ENCODE peak calls at places on chromosomes 3 and 15, in nine cellular contexts. One of them, this sample, is unnamed.

GRCh38 chr3:150421799-150422548 is 13.9 kb downstream of the TSC22D2 start:
- DNase-seq in Daoy: no peak
- DNase-seq in activated CD4-positive, alpha-beta memory T cell treated with anti-CD3 and anti-CD28 coated beads, Interleukin-2, amount 10 ng/mL, durations not matched to agents 7 days and 5 days: no peak
- DNase-seq in sigmoid colon: no peak
- DNase-seq in glutamatergic neuron: no peak
- DNase-seq in A673: peak
- DNase-seq in EH: peak
- DNase-seq in hypothalamus: no peak
- DNase-seq in stimulated activated CD8-positive, alpha-beta memory T cell treated with anti-CD3 and anti-CD28 coated beads, Interleukin-12 subunit alpha, Interleukin-12 subunit beta, amount 100 ng/mL, for 4 hours: no peak
- DNase-seq in this sample: no peak

GRCh38 chr15:100448481-100448880 is 80.3 kb downstream of the CERS3 start:
- DNase-seq in Daoy: no peak
- DNase-seq in activated CD4-positive, alpha-beta memory T cell treated with anti-CD3 and anti-CD28 coated beads, Interleukin-2, amount 10 ng/mL, durations not matched to agents 7 days and 5 days: no peak
- DNase-seq in sigmoid colon: no peak
- DNase-seq in glutamatergic neuron: no peak
- DNase-seq in A673: no peak
- DNase-seq in EH: no peak
- DNase-seq in hypothalamus: no peak
- DNase-seq in stimulated activated CD8-positive, alpha-beta memory T cell treated with anti-CD3 and anti-CD28 coated beads, Interleukin-12 subunit alpha, Interleukin-12 subunit beta, amount 100 ng/mL, for 4 hours: no peak
- DNase-seq in this sample: no peak

GRCh38 chr15:31482122-31482922 is 155.7 kb downstream of the KLF13 start:
- DNase-seq in Daoy: no peak
- DNase-seq in activated CD4-positive, alpha-beta memory T cell treated with anti-CD3 and anti-CD28 coated beads, Interleukin-2, amount 10 ng/mL, durations not matched to agents 7 days and 5 days: no peak
- DNase-seq in sigmoid colon: peak
- DNase-seq in glutamatergic neuron: no peak
- DNase-seq in A673: no peak
- DNase-seq in EH: no peak
- DNase-seq in hypothalamus: no peak
- DNase-seq in stimulated activated CD8-positive, alpha-beta memory T cell treated with anti-CD3 and anti-CD28 coated beads, Interleukin-12 subunit alpha, Interleukin-12 subunit beta, amount 100 ng/mL, for 4 hours: no peak
- DNase-seq in this sample: peak

GRCh38 chr3:65412591-65412990 is 626.1 kb downstream of the MAGI1 start:
- DNase-seq in Daoy: no peak
- DNase-seq in activated CD4-positive, alpha-beta memory T cell treated with anti-CD3 and anti-CD28 coated beads, Interleukin-2, amount 10 ng/mL, durations not matched to agents 7 days and 5 days: no peak
- DNase-seq in sigmoid colon: peak
- DNase-seq in glutamatergic neuron: no peak
- DNase-seq in A673: no peak
- DNase-seq in EH: peak
- DNase-seq in hypothalamus: peak
- DNase-seq in stimulated activated CD8-positive, alpha-beta memory T cell treated with anti-CD3 and anti-CD28 coated beads, Interleukin-12 subunit alpha, Interleukin-12 subunit beta, amount 100 ng/mL, for 4 hours: no peak
- DNase-seq in this sample: no peak

GRCh38 chr3:5271061-5271683 is 83.7 kb downstream of the EDEM1 start:
- DNase-seq in Daoy: no peak
- DNase-seq in activated CD4-positive, alpha-beta memory T cell treated with anti-CD3 and anti-CD28 coated beads, Interleukin-2, amount 10 ng/mL, durations not matched to agents 7 days and 5 days: no peak
- DNase-seq in sigmoid colon: no peak
- DNase-seq in glutamatergic neuron: no peak
- DNase-seq in A673: no peak
- DNase-seq in EH: no peak
- DNase-seq in hypothalamus: no peak
- DNase-seq in stimulated activated CD8-positive, alpha-beta memory T cell treated with anti-CD3 and anti-CD28 coated beads, Interleukin-12 subunit alpha, Interleukin-12 subunit beta, amount 100 ng/mL, for 4 hours: no peak
- DNase-seq in this sample: no peak

GRCh38 chr3:67635257-67635656 is 19.2 kb downstream of the SUCLG2 start:
- DNase-seq in Daoy: peak
- DNase-seq in activated CD4-positive, alpha-beta memory T cell treated with anti-CD3 and anti-CD28 coated beads, Interleukin-2, amount 10 ng/mL, durations not matched to agents 7 days and 5 days: no peak
- DNase-seq in sigmoid colon: no peak
- DNase-seq in glutamatergic neuron: no peak
- DNase-seq in A673: no peak
- DNase-seq in EH: peak
- DNase-seq in hypothalamus: no peak
- DNase-seq in stimulated activated CD8-positive, alpha-beta memory T cell treated with anti-CD3 and anti-CD28 coated beads, Interleukin-12 subunit alpha, Interleukin-12 subunit beta, amount 100 ng/mL, for 4 hours: no peak
- DNase-seq in this sample: no peak

GRCh38 chr3:153901991-153902390 is 219.2 kb upstream of the ARHGEF26 start:
- DNase-seq in Daoy: no peak
- DNase-seq in activated CD4-positive, alpha-beta memory T cell treated with anti-CD3 and anti-CD28 coated beads, Interleukin-2, amount 10 ng/mL, durations not matched to agents 7 days and 5 days: no peak
- DNase-seq in sigmoid colon: no peak
- DNase-seq in glutamatergic neuron: no peak
- DNase-seq in A673: no peak
- DNase-seq in EH: peak
- DNase-seq in hypothalamus: no peak
- DNase-seq in stimulated activated CD8-positive, alpha-beta memory T cell treated with anti-CD3 and anti-CD28 coated beads, Interleukin-12 subunit alpha, Interleukin-12 subunit beta, amount 100 ng/mL, for 4 hours: no peak
- DNase-seq in this sample: no peak

GRCh38 chr3:171585029-171585428 is 124.8 kb upstream of the TNIK start:
- DNase-seq in Daoy: no peak
- DNase-seq in activated CD4-positive, alpha-beta memory T cell treated with anti-CD3 and anti-CD28 coated beads, Interleukin-2, amount 10 ng/mL, durations not matched to agents 7 days and 5 days: no peak
- DNase-seq in sigmoid colon: no peak
- DNase-seq in glutamatergic neuron: no peak
- DNase-seq in A673: no peak
- DNase-seq in EH: peak
- DNase-seq in hypothalamus: no peak
- DNase-seq in stimulated activated CD8-positive, alpha-beta memory T cell treated with anti-CD3 and anti-CD28 coated beads, Interleukin-12 subunit alpha, Interleukin-12 subunit beta, amount 100 ng/mL, for 4 hours: no peak
- DNase-seq in this sample: no peak

GRCh38 chr3:61956236-61956635 is 394.9 kb downstream of the PTPRG start:
- DNase-seq in Daoy: no peak
- DNase-seq in activated CD4-positive, alpha-beta memory T cell treated with anti-CD3 and anti-CD28 coated beads, Interleukin-2, amount 10 ng/mL, durations not matched to agents 7 days and 5 days: no peak
- DNase-seq in sigmoid colon: no peak
- DNase-seq in glutamatergic neuron: no peak
- DNase-seq in A673: no peak
- DNase-seq in EH: peak
- DNase-seq in hypothalamus: no peak
- DNase-seq in stimulated activated CD8-positive, alpha-beta memory T cell treated with anti-CD3 and anti-CD28 coated beads, Interleukin-12 subunit alpha, Interleukin-12 subunit beta, amount 100 ng/mL, for 4 hours: no peak
- DNase-seq in this sample: no peak

GRCh38 chr15:44193651-44194396 is 1.2 kb downstream of the FRMD5 start:
- DNase-seq in Daoy: peak
- DNase-seq in activated CD4-positive, alpha-beta memory T cell treated with anti-CD3 and anti-CD28 coated beads, Interleukin-2, amount 10 ng/mL, durations not matched to agents 7 days and 5 days: no peak
- DNase-seq in sigmoid colon: no peak
- DNase-seq in glutamatergic neuron: peak
- DNase-seq in A673: peak
- DNase-seq in EH: peak
- DNase-seq in hypothalamus: peak
- DNase-seq in stimulated activated CD8-positive, alpha-beta memory T cell treated with anti-CD3 and anti-CD28 coated beads, Interleukin-12 subunit alpha, Interleukin-12 subunit beta, amount 100 ng/mL, for 4 hours: no peak
- DNase-seq in this sample: no peak

GRCh38 chr15:51621917-51622268 is 678 bp downstream of the DMXL2 start:
- DNase-seq in Daoy: peak
- DNase-seq in activated CD4-positive, alpha-beta memory T cell treated with anti-CD3 and anti-CD28 coated beads, Interleukin-2, amount 10 ng/mL, durations not matched to agents 7 days and 5 days: peak
- DNase-seq in sigmoid colon: peak
- DNase-seq in glutamatergic neuron: peak
- DNase-seq in A673: peak
- DNase-seq in EH: peak
- DNase-seq in hypothalamus: peak
- DNase-seq in stimulated activated CD8-positive, alpha-beta memory T cell treated with anti-CD3 and anti-CD28 coated beads, Interleukin-12 subunit alpha, Interleukin-12 subunit beta, amount 100 ng/mL, for 4 hours: no peak
- DNase-seq in this sample: no peak

GRCh38 chr3:43958005-43958770 is 267.4 kb downstream of the ABHD5 start:
- DNase-seq in Daoy: no peak
- DNase-seq in activated CD4-positive, alpha-beta memory T cell treated with anti-CD3 and anti-CD28 coated beads, Interleukin-2, amount 10 ng/mL, durations not matched to agents 7 days and 5 days: no peak
- DNase-seq in sigmoid colon: no peak
- DNase-seq in glutamatergic neuron: no peak
- DNase-seq in A673: no peak
- DNase-seq in EH: no peak
- DNase-seq in hypothalamus: no peak
- DNase-seq in stimulated activated CD8-positive, alpha-beta memory T cell treated with anti-CD3 and anti-CD28 coated beads, Interleukin-12 subunit alpha, Interleukin-12 subunit beta, amount 100 ng/mL, for 4 hours: no peak
- DNase-seq in this sample: no peak

This sample was measured in upper lobe of right lung.